ENCODE peak calls at places on chromosomes 3 and 15, in eight cellular contexts. I, M, H, Y, V, G, K and R are unnamed samples.

GRCh38 chr3:36697397-36698001 is 66.9 kb downstream of the DCLK3 start:
- DNase-seq in I (no peak), M (no peak), H (no peak), Y (no peak), V (no peak), G (no peak), K (no peak), R (no peak)

GRCh38 chr3:41710646-41711388 is 251.1 kb downstream of the ULK4 start:
- DNase-seq in I (no peak), M (no peak), H (no peak), Y (no peak), V (no peak), G (peak; percentile 83), K (no peak), R (no peak)

GRCh38 chr15:91909574-91909973 is 56.1 kb downstream of the SLCO3A1 start:
- DNase-seq in I (no peak), M (no peak), H (no peak), Y (no peak), V (no peak), G (no peak), K (no peak), R (no peak)

GRCh38 chr3:48187579-48188265 is 495 bp downstream of the CDC25A start:
- DNase-seq in I (peak; percentile 10), M (no peak), H (no peak), Y (no peak), V (no peak), G (no peak), K (peak; percentile 78), R (peak; percentile 3)

GRCh38 chr3:4688411-4688810 is 195.3 kb downstream of the ITPR1 start:
- DNase-seq in I (peak; percentile 46), M (no peak), H (no peak), Y (no peak), V (no peak), G (no peak), K (no peak), R (no peak)

GRCh38 chr3:137035631-137036030 is 77.8 kb downstream of the IL20RB start:
- DNase-seq in I (no peak), M (peak; percentile 16), H (no peak), Y (no peak), V (no peak), G (peak; percentile 19), K (no peak), R (no peak)

GRCh38 chr15:96358006-96358794 is 27.7 kb downstream of the NR2F2 start:
- DNase-seq in I (no peak), M (no peak), H (no peak), Y (peak; percentile 59), V (no peak), G (no peak), K (no peak), R (no peak)

GRCh38 chr15:85988741-85989140 is 90.9 kb upstream of the AGBL1 start:
- DNase-seq in I (no peak), M (no peak), H (no peak), Y (no peak), V (no peak), G (no peak), K (no peak), R (no peak)

GRCh38 chr3:54374214-54374855 is 252.0 kb downstream of the CACNA2D3 start:
- DNase-seq in I (peak; percentile 16), M (no peak), H (no peak), Y (no peak), V (no peak), G (no peak), K (peak; percentile 62), R (no peak)

GRCh38 chr3:187319699-187320302 is 28.3 kb upstream of the MASP1 start:
- DNase-seq in I (peak; percentile 57), M (peak; percentile 65), H (no peak), Y (no peak), V (peak; percentile 90), G (peak; percentile 70), K (peak; percentile 66), R (peak; percentile 50)

GRCh38 chr3:113070226-113071220 is 79.7 kb downstream of the GTPBP8 start:
- DNase-seq in I (no peak), M (no peak), H (no peak), Y (no peak), V (no peak), G (peak; percentile 55), K (no peak), R (no peak)

GRCh38 chr3:177196473-177197040 is 725 bp downstream of the TBL1XR1 start:
- DNase-seq in I (no peak), M (no peak), H (peak; percentile 57), Y (no peak), V (peak; percentile 17), G (peak; percentile 44), K (peak; percentile 60), R (peak; percentile 9)

GRCh38 chr3:53227993-53228885 is 27.6 kb downstream of the TKT start:
- DNase-seq in I (no peak), M (no peak), H (no peak), Y (no peak), V (no peak), G (no peak), K (no peak), R (no peak)

GRCh38 chr3:190012314-190012782 is 108.3 kb downstream of the P3H2 start:
- DNase-seq in I (no peak), M (peak; percentile 49), H (no peak), Y (no peak), V (no peak), G (peak; percentile 54), K (no peak), R (no peak)

GRCh38 chr3:113594066-113594465 is 61.7 kb downstream of the SIDT1 start:
- DNase-seq in I (peak; percentile 26), M (no peak), H (no peak), Y (no peak), V (no peak), G (no peak), K (no peak), R (no peak)

GRCh38 chr3:10962481-10963036 is 30.0 kb upstream of the SLC6A1 start:
- DNase-seq in I (peak; percentile 12), M (no peak), H (no peak), Y (no peak), V (no peak), G (no peak), K (no peak), R (no peak)

GRCh38 chr3:191502583-191502982 is 41.6 kb downstream of the PYDC2 start:
- DNase-seq in I (no peak), M (peak; percentile 12), H (no peak), Y (no peak), V (no peak), G (no peak), K (no peak), R (no peak)

GRCh38 chr3:42562047-42562907 is 19.5 kb downstream of the SEC22C start:
- DNase-seq in I (peak; percentile 54), M (no peak), H (no peak), Y (no peak), V (no peak), G (peak; percentile 34), K (no peak), R (no peak)

GRCh38 chr3:76310059-76310458 is 524.7 kb upstream of the ZNF717 start:
- DNase-seq in I (no peak), M (no peak), H (no peak), Y (no peak), V (no peak), G (no peak), K (no peak), R (no peak)

GRCh38 chr3:40387001-40387894 is at the start of gene ENTPD3:
- DNase-seq in I (peak; percentile 17), M (no peak), H (no peak), Y (no peak), V (no peak), G (no peak), K (peak; percentile 79), R (no peak)

GRCh38 chr15:63430766-63431451 is 49.3 kb upstream of the CA12 start:
- DNase-seq in I (no peak), M (no peak), H (no peak), Y (no peak), V (no peak), G (no peak), K (no peak), R (no peak)

DNA sequence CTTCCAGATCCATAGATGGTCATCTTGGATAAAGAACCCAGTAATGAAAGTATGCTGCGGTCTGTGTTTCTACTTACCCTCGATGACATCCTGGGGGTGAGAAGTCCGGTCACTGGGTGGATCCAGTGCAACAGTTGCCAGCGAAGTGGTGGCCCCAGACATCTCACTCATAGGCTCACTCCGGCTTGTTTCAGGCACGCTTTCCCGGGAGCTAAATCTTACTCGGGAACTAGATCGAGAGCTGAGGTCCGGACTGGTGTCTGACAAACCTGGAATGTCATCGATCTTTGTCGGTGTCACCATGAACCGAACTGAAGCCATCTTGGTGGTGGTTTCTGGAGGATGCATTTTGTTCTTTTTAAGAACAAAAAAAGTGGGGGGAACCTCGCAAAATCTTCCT is 1.2 kb downstream of the SLC12A6 start:
- DNase-seq in I (no peak), M (no peak), H (no peak), Y (no peak), V (no peak), G (no peak), K (no peak), R (no peak)
- TF ChIP-seq POLR2A in I (no peak), M (no peak), H (no peak), Y (no peak), V (no peak), G (no peak), K (no peak), R (no peak)

DNA sequence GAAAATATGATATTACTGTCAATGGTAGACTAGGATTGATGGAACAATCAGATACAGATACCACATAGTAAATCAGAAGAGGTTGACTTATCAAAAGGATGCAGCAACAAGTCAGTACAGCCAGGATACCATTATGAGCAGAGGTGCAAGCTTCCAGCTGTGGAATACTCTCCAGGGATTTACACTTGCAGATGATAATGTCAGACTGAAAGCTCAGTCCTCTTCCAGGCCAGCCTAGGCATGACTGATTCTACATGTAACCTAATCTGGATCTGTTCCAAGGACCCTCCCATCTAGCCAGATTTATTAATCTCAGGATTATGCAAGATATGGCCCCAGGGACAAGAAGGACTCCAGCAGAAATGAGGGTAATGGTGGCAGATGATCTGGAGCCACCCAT is 8.2 kb downstream of the FILIP1L start:
- DNase-seq in I (no peak), M (no peak), H (no peak), Y (no peak), V (no peak), G (no peak), K (no peak), R (no peak)
- H3K4me1 ChIP-seq in I (peaks cover 5% of the 10 kb centered on the region), M (no peaks in the 10 kb centered on the region), H (no peaks in the 10 kb centered on the region), Y (peaks cover 49% of the 10 kb centered on the region), V (peaks cover 35% of the 10 kb centered on the region), G (peaks cover 23% of the 10 kb centered on the region), K (peaks cover 37% of the 10 kb centered on the region), R (peaks cover 81% of the 10 kb centered on the region)

DNA sequence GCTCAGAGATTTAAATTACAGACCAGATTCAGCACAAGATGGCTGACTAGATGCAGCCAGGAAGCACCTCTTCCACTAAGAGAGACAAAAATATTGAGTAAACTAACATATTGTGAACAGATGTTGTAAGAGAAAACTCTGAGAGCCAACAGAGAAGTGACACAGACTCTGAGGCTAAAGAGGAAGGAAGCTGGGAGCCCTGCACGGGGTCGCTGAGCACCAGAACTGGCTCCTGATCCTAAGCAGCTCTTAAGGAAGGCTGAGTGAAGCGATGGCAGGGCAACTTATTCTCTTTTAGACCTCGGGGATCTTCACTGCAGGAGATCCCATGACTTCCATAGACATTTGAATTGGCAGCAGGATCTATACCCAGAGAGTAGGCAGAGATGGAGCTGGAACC is 578.0 kb upstream of the GRM7 start:
- DNase-seq in I (no peak), M (no peak), H (no peak), Y (no peak), V (no peak), G (no peak), K (no peak), R (peak; percentile 13)
- TF ChIP-seq POLR2A in I (no peak), M (no peak), H (no peak), Y (no peak), V (no peak), G (no peak), K (no peak), R (no peak)

GRCh38 chr3:82354181-82354696 is 592.8 kb upstream of the GBE1 start:
- DNase-seq in I (no peak), M (no peak), H (no peak), Y (no peak), V (no peak), G (no peak), K (peak; percentile 41), R (no peak)
- H3K4me1 ChIP-seq in I (no peaks in the 10 kb centered on the region), M (no peaks in the 10 kb centered on the region), H (no peaks in the 10 kb centered on the region), Y (no peaks in the 10 kb centered on the region), V (no peaks in the 10 kb centered on the region), G (no peaks in the 10 kb centered on the region), K (peaks cover 15% of the 10 kb centered on the region), R (no peaks in the 10 kb centered on the region)